ENCODE peak calls at places on chromosomes 13 and 19, in seven cellular contexts. B is A549, Y is breast epithelium, U is heart left ventricle, F is Peyer's patch, J is uterus, R is K562. T is an unnamed sample.

GRCh38 chr19:4575267-4575793 is 15.8 kb upstream of the SEMA6B start:
- DNase-seq in J (peak), Y (peak), F (no peak), R (peak), U (peak), B (peak), T (no peak)

GRCh38 chr13:38361551-38362262 is 12.1 kb downstream of the UFM1 start:
- DNase-seq in R (no peak), Y (no peak), B (no peak), J (no peak), F (no peak), U (no peak), T (no peak)

GRCh38 chr19:19405919-19406877 is 723 bp downstream of the GATAD2A start:
- DNase-seq in R (peak), Y (no peak), B (peak), J (peak), U (peak), F (peak), T (no peak)

GRCh38 chr19:6065685-6066365 is 44.5 kb downstream of the RFX2 start:
- DNase-seq in R (peak), F (peak), Y (no peak), J (peak), B (peak), U (no peak), T (no peak)

GRCh38 chr13:73872397-73872796 is 261.8 kb downstream of the KLF12 start:
- DNase-seq in R (no peak), F (no peak), Y (no peak), B (no peak), U (no peak), J (no peak), T (no peak)

GRCh38 chr13:23725922-23726321 is 155.7 kb downstream of the TNFRSF19 start:
- DNase-seq in B (no peak), R (no peak), Y (no peak), U (no peak), J (no peak), F (no peak), T (no peak)

GRCh38 chr13:88339271-88339741 is 668.1 kb downstream of the SLITRK5 start:
- DNase-seq in U (no peak), J (no peak), Y (no peak), F (no peak), R (no peak), B (no peak), T (no peak)

GRCh38 chr13:107231941-107232340 is 664.0 kb upstream of the ARGLU1 start:
- DNase-seq in J (no peak), B (no peak), U (no peak), F (no peak), R (no peak), Y (no peak), T (no peak)

GRCh38 chr19:38245826-38246498 is 10.2 kb downstream of the PPP1R14A start:
- DNase-seq in R (no peak), B (no peak), U (no peak), Y (peak), F (no peak), J (no peak), T (no peak)

GRCh38 chr19:43444531-43445340 is 20.7 kb downstream of the LYPD3 start:
- DNase-seq in U (no peak), F (no peak), R (no peak), J (no peak), Y (no peak), B (no peak), T (no peak)

DNA sequence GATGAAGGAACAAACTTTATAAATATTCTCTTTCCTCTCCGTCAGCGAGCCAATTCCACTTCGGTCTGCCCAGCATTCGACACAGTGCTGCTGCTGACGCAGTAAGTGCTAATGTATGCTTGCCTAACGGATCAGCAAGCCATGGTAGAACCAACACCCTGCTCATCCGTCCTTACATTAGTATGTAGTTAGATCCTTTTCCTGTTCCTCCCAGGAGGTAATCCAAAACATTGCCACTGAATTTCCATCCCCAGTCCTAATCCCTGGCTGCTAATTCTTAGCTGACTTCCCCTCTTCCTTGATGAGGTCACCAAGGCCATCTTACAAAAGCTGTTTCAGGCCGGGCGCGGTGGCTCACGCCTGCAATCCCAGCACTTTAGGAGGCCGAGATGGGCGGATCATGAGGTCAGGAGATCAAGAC is 88.0 kb downstream of the STARD13 start:
- DNase-seq in B (no peak), U (no peak), R (no peak), J (no peak), F (no peak), Y (no peak), T (no peak)
- TF ChIP-seq POLR2A in B (no peak), U (no peak), R (no peak), J (no peak), F (no peak), Y (no peak), T (no peak)

DNA sequence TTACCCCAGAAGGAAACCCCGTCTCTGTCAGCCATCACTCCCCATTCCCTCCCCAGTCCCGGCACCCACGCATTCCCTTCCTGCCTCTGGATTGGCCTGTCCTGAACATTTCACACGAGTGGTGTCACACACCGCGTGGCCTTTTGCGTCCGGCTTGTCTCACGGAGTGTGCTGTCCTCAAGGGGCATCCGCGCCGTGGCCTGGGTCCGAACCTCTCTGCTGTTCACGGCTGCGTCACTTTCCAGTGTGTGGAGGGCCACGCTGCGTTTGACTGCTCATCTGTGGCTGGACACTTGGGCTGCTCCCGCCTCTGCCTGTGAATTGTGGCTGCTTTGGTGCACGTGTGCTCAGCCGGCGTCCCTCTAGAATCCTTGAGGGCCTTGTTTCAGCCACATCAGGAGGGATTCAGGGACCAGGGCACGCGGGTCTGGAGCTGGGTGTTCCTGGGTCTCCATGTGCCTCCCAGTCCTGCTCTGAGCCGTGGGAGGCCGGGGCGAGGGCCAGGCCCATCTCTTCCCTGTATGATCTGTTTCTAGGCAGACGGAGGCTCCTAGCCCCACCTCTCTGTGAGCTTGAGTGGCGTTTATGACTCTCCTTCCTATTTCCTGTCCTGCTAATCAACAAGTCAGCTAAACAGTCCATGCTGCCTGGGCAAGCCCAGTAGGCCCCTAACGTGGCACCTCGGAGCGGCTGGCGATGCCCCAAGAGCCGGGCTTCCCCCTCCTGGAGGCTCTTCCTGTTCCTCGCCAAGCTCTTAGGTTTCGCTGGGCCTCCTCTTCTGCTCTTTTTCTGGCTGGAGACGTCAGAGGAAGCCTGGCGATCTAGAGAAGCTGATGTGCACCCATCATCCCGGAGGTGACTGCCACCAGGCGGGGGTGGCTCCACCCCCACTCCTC is 8.1 kb downstream of the STK11 start:
- DNase-seq in J (peak), B (no peak), R (no peak), F (peak), Y (peak), U (peak), T (peak)
- TF ChIP-seq POLR2A in J (no peak), B (no peak), R (no peak), F (peak), Y (no peak), U (peak), T (peak)

DNA sequence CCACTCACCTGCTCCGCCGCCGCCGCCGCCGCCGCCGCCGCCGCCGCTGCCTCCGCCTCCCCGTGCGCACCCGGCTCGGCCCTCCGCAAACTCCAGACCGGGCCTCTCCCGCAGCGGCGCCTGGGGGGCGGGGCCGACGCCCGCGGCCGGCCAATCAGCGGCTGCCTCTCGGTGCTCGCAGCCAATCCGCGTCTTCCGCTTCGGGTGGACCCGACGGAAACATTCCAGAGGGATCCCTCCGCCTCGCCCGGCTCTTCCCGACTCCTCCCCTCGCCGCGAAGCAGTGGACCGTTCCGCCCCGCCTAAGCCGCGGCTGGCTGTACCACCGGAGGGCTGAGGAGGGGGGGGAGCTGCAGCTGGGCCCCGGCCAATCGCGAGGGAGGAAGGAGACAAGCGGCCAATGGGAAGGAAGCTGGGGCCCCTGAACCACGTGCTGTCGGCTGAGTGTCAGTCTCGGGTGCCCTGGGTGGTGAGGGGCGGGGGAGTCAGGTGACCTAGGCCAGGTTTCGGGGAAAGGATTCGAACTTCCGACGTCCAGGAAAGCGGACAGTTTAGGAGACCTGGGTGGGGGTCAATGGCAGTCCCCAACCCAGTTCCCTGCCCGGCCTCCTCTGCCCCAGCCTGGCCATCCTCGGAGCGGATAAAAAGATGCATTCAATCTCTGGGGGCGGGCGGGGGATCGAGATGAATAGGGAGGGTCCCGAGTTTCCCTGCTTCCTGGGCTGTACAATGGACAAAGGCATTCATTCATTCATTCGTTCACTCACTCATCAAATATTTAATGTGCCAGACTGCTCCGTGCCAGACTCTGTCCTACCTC is at the start of gene GIPC1:
- DNase-seq in B (peak), F (peak), U (peak), J (peak), R (peak), Y (peak), T (peak)
- TF ChIP-seq POLR2A in B (no peak), F (no peak), U (peak), J (peak), R (no peak), Y (no peak), T (no peak)

DNA sequence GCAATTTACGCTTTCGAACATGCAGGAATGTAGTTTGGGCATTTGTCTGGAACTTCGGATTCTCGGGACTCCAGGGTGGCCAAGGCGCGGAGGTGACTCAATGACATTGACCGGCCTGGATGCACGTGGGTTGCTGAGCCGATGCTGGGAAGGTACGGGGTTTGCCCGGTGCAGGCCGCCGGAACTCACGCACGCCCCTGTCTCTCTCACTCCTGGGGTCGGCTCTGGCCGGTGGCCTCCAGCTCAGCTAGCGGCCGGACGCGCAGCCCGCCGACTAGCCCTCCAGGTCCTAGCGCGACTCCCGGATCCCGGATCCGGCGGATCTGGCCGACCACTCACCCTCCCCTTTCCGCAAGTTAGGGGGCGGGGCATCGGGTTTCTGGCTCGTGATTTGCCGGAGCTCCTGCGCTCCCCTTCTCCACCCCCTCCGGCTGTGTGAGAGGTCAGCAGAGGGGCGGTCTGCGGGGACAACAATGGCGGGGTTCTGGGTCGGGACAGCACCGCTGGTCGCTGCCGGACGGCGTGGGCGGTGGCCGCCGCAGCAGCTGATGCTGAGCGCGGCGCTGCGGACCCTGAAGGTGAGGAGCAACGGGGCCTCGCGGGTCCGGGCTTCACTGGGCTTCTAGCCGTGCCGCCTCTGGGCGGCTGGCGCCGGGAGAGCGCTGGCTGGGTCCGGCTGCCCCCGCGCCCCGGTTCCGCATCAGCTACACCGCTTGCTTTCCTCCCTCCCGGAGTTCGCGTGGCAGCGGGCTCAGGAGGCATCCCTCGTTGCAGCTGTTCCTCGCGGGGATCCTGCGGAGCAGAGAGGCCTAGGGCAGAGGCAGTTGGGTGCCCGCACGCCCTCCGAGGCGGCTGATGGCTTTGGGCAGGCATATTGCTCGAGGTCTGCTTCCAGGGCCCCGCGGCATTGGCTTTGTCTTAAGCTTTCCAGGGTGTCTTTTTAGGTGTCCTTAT is at the start of gene PCCA:
- DNase-seq in Y (peak), F (peak), U (peak), R (peak), J (peak), B (peak), T (peak)
- TF ChIP-seq POLR2A in Y (peak), F (no peak), U (peak), R (peak), J (peak), B (peak), T (no peak)

DNA sequence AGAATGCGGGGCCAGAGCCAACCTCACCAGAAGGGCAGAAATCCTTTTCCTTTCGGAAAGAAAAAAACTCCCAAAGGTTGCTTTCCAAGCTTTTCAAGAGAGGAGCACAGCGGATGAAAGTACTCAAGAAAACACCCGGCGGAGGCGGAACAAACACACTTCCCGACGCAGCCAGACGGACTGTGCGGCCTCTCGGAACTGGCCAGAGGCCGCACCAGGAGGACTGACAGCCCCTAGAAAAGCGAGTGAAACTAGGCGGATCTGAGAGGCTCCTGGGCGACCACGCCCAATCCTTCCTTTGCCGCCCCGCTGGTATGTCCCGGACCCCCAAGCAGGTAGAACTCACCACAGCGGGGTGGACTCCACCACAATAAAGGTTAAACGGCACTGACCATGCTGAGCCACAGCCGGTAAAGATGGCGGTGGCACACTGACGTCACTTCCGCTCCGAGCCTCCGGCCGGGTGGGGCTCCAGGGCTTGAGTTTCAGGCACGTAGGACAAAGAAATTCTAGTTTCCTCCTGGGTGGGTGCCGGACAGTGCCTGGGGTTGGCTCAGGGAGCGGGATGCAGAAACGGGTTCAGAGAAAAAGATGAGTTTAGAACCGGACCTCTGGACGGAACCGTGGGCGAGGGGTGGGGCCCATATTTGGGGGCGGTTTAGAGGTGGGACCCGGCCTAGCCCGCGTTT is at the start of gene ZNF562:
- DNase-seq in Y (peak), B (peak), U (peak), F (peak), R (peak), J (peak), T (peak)
- TF ChIP-seq POLR2A in Y (no peak), B (peak), U (peak), F (peak), R (peak), J (peak), T (peak)

GRCh38 chr19:56333506-56333905 is 18.9 kb upstream of the ZSCAN5A start:
- DNase-seq in Y (no peak), B (peak), U (peak), F (peak), R (peak), J (no peak), T (no peak)
- TF ChIP-seq POLR2A in Y (no peak), B (no peak), U (no peak), F (no peak), R (no peak), J (no peak), T (no peak)

DNA sequence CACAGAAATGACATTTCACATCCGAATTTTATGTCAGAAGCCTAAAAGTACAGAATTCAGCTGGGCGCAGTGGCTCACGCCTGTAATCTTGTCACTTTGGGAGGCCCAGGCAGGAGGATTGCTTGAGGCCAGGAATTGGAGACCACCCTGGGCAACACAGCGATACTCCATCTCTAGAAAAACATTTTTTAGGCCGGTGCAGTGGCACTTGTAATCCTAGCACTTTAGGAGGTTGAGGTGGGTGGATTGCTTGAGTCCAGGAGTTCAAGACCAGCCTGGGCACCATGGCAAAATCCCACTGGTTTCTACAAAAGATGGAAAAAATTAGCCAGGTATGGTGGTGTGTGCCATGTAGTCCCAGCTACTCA is 15.3 kb downstream of the NOP53 start:
- DNase-seq in F (no peak), B (no peak), Y (no peak), R (no peak), J (no peak), U (no peak), T (no peak)
- TF ChIP-seq POLR2A in F (no peak), B (no peak), Y (no peak), R (peak), J (no peak), U (no peak), T (peak)

GRCh38 chr13:112932971-112933370 is 36.0 kb upstream of the MCF2L start:
- DNase-seq in U (no peak), R (no peak), J (no peak), Y (no peak), F (no peak), B (no peak), T (no peak)
- TF ChIP-seq POLR2A in U (no peak), R (no peak), J (no peak), Y (no peak), F (no peak), B (no peak), T (no peak)